ENCODE peak calls at places on chromosomes 16 and 17, in six cellular contexts. One of them, this sample, is unnamed.
A peak's percentile ranks its signal among the peaks of the same experiment; 100 is the strongest.

GRCh38 chr17:59845595-59846390 is 47.0 kb downstream of the TUBD1 start:
- DNase-seq in GM12878: no peak
- DNase-seq in K562: peak; percentile 44
- DNase-seq in HCT116: peak; percentile 90
- DNase-seq in H1: no peak
- DNase-seq in SK-N-SH: no peak
- DNase-seq in this sample: peak; percentile 89

GRCh38 chr16:57091200-57091989 is 988 bp upstream of the CPNE2 start:
- DNase-seq in GM12878: no peak
- DNase-seq in K562: no peak
- DNase-seq in HCT116: peak; percentile 32
- DNase-seq in H1: peak; percentile 81
- DNase-seq in SK-N-SH: peak; percentile 64
- DNase-seq in this sample: peak; percentile 37

GRCh38 chr16:21033707-21034106 is 116.9 kb downstream of the DNAH3 start:
- DNase-seq in GM12878: no peak
- DNase-seq in K562: no peak
- DNase-seq in HCT116: no peak
- DNase-seq in H1: no peak
- DNase-seq in SK-N-SH: peak; percentile 15
- DNase-seq in this sample: no peak

GRCh38 chr16:11554054-11554453 is 32.7 kb downstream of the LITAF start:
- DNase-seq in GM12878: no peak
- DNase-seq in K562: no peak
- DNase-seq in HCT116: no peak
- DNase-seq in H1: no peak
- DNase-seq in SK-N-SH: no peak
- DNase-seq in this sample: no peak

GRCh38 chr16:67843343-67843765 is 1.2 kb downstream of the THAP11 start:
- DNase-seq in GM12878: no peak
- DNase-seq in K562: no peak
- DNase-seq in HCT116: no peak
- DNase-seq in H1: no peak
- DNase-seq in SK-N-SH: no peak
- DNase-seq in this sample: no peak

GRCh38 chr17:77385750-77386501 is 245.2 kb downstream of the SEC14L1 start:
- DNase-seq in GM12878: no peak
- DNase-seq in K562: peak; percentile 67
- DNase-seq in HCT116: no peak
- DNase-seq in H1: no peak
- DNase-seq in SK-N-SH: peak; percentile 76
- DNase-seq in this sample: no peak

GRCh38 chr16:89246903-89247733 is 29.6 kb downstream of the ZNF778 start:
- DNase-seq in GM12878: peak; percentile 11
- DNase-seq in K562: peak; percentile 100
- DNase-seq in HCT116: peak; percentile 68
- DNase-seq in H1: peak; percentile 100
- DNase-seq in SK-N-SH: peak; percentile 100
- DNase-seq in this sample: peak; percentile 85

GRCh38 chr16:60419859-60420258 is 1616.4 kb downstream of the CDH8 start:
- DNase-seq in GM12878: no peak
- DNase-seq in K562: no peak
- DNase-seq in HCT116: no peak
- DNase-seq in H1: no peak
- DNase-seq in SK-N-SH: no peak
- DNase-seq in this sample: no peak

GRCh38 chr17:4796550-4796915 is 569 bp downstream of the PSMB6 start:
- DNase-seq in GM12878: no peak
- DNase-seq in K562: peak; percentile 52
- DNase-seq in HCT116: no peak
- DNase-seq in H1: peak; percentile 63
- DNase-seq in SK-N-SH: peak; percentile 75
- DNase-seq in this sample: peak; percentile 33
- TF ChIP-seq YY1 in GM12878: peak; percentile 80
- TF ChIP-seq YY1 in K562: no peak
- TF ChIP-seq YY1 in HCT116: peak; percentile 7
- TF ChIP-seq YY1 in H1: peak; percentile 63
- TF ChIP-seq YY1 in SK-N-SH: no peak
- TF ChIP-seq YY1 in this sample: peak; percentile 37

GRCh38 chr17:48198950-48199541 is 91.5 kb downstream of the SNX11 start:
- DNase-seq in GM12878: no peak
- DNase-seq in K562: no peak
- DNase-seq in HCT116: no peak
- DNase-seq in H1: no peak
- DNase-seq in SK-N-SH: no peak
- DNase-seq in this sample: no peak
- TF ChIP-seq YY1 in GM12878: no peak
- TF ChIP-seq YY1 in K562: no peak
- TF ChIP-seq YY1 in HCT116: no peak
- TF ChIP-seq YY1 in H1: no peak
- TF ChIP-seq YY1 in SK-N-SH: no peak
- TF ChIP-seq YY1 in this sample: no peak

GRCh38 chr16:85344502-85345128 is 232.3 kb upstream of the CIBAR2 start:
- DNase-seq in GM12878: no peak
- DNase-seq in K562: no peak
- DNase-seq in HCT116: no peak
- DNase-seq in H1: no peak
- DNase-seq in SK-N-SH: no peak
- DNase-seq in this sample: no peak
- TF ChIP-seq YY1 in GM12878: no peak
- TF ChIP-seq YY1 in K562: no peak
- TF ChIP-seq YY1 in HCT116: no peak
- TF ChIP-seq YY1 in H1: no peak
- TF ChIP-seq YY1 in SK-N-SH: no peak
- TF ChIP-seq YY1 in this sample: no peak

GRCh38 chr17:44253021-44253420 is 14.9 kb downstream of the SLC4A1 start:
- DNase-seq in GM12878: no peak
- DNase-seq in K562: no peak
- DNase-seq in HCT116: no peak
- DNase-seq in H1: no peak
- DNase-seq in SK-N-SH: no peak
- DNase-seq in this sample: no peak

GRCh38 chr17:44256671-44257070 is 11.3 kb downstream of the SLC4A1 start:
- DNase-seq in GM12878: no peak
- DNase-seq in K562: no peak
- DNase-seq in HCT116: no peak
- DNase-seq in H1: no peak
- DNase-seq in SK-N-SH: no peak
- DNase-seq in this sample: no peak

GRCh38 chr17:44257815-44258750 is 9.9 kb downstream of the SLC4A1 start:
- DNase-seq in GM12878: no peak
- DNase-seq in K562: no peak
- DNase-seq in HCT116: no peak
- DNase-seq in H1: no peak
- DNase-seq in SK-N-SH: peak; percentile 32
- DNase-seq in this sample: no peak

GRCh38 chr17:44254696-44255095 is 13.2 kb downstream of the SLC4A1 start:
- DNase-seq in GM12878: no peak
- DNase-seq in K562: no peak
- DNase-seq in HCT116: no peak
- DNase-seq in H1: no peak
- DNase-seq in SK-N-SH: no peak
- DNase-seq in this sample: no peak

GRCh38 chr17:44255915-44256314 is 12.0 kb downstream of the SLC4A1 start:
- DNase-seq in GM12878: no peak
- DNase-seq in K562: no peak
- DNase-seq in HCT116: no peak
- DNase-seq in H1: no peak
- DNase-seq in SK-N-SH: no peak
- DNase-seq in this sample: no peak
- TF ChIP-seq YY1 in GM12878: no peak
- TF ChIP-seq YY1 in K562: no peak
- TF ChIP-seq YY1 in HCT116: no peak
- TF ChIP-seq YY1 in H1: no peak
- TF ChIP-seq YY1 in SK-N-SH: no peak
- TF ChIP-seq YY1 in this sample: no peak

DNA sequence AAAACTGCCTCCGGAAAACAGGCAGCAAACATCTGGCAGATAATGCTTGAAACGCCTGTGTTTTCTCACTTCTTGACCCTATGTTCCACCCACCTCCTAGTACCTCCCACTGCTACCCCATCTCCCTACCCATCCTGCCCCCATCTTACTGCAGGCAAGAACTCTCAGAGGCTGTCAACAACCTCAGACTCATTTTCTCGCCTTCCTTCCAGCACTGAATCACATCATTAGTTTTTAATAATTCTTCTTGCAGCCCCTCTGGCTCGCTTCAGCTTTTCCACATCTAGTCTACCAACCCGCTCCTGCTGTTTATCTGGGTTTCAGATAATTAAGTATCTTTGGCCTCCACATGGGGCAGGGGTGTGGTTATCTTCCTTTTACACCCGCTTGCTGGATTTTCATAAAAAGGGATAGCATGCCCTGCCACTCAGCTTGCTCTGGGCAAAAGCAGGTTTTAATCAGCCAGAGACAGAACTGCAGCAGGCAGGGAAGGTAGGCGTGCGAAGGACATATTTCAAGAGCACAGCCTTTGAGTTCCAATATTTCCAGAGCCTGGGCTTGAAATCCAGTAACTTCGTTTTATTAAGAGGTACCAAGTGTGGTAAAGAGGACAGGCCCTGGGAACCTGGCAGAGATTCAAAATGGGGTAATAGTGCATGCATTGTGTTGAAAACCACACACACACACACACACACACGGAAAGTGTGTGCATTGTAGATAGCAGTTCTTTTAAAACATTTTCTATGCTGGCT is 87.5 kb downstream of the BMERB1 start:
- DNase-seq in GM12878: no peak
- DNase-seq in K562: peak; percentile 89
- DNase-seq in HCT116: no peak
- DNase-seq in H1: no peak
- DNase-seq in SK-N-SH: peak; percentile 75
- DNase-seq in this sample: no peak
- TF ChIP-seq YY1 in GM12878: no peak
- TF ChIP-seq YY1 in K562: no peak
- TF ChIP-seq YY1 in HCT116: no peak
- TF ChIP-seq YY1 in H1: no peak
- TF ChIP-seq YY1 in SK-N-SH: no peak
- TF ChIP-seq YY1 in this sample: no peak

GRCh38 chr17:49727353-49727752 is 19.6 kb upstream of the SLC35B1 start:
- DNase-seq in GM12878: no peak
- DNase-seq in K562: no peak
- DNase-seq in HCT116: no peak
- DNase-seq in H1: no peak
- DNase-seq in SK-N-SH: no peak
- DNase-seq in this sample: no peak

GRCh38 chr17:49730787-49731441 is 23.1 kb upstream of the SLC35B1 start:
- DNase-seq in GM12878: no peak
- DNase-seq in K562: no peak
- DNase-seq in HCT116: no peak
- DNase-seq in H1: no peak
- DNase-seq in SK-N-SH: no peak
- DNase-seq in this sample: no peak

GRCh38 chr17:49728425-49728824 is 20.7 kb upstream of the SLC35B1 start:
- DNase-seq in GM12878: no peak
- DNase-seq in K562: no peak
- DNase-seq in HCT116: no peak
- DNase-seq in H1: no peak
- DNase-seq in SK-N-SH: no peak
- DNase-seq in this sample: no peak

GRCh38 chr17:49729074-49729473 is 21.3 kb upstream of the SLC35B1 start:
- DNase-seq in GM12878: no peak
- DNase-seq in K562: no peak
- DNase-seq in HCT116: no peak
- DNase-seq in H1: no peak
- DNase-seq in SK-N-SH: no peak
- DNase-seq in this sample: no peak

GRCh38 chr17:49730078-49730786 is 22.5 kb upstream of the SLC35B1 start:
- DNase-seq in GM12878: no peak
- DNase-seq in K562: no peak
- DNase-seq in HCT116: no peak
- DNase-seq in H1: no peak
- DNase-seq in SK-N-SH: no peak
- DNase-seq in this sample: no peak
- TF ChIP-seq YY1 in GM12878: no peak
- TF ChIP-seq YY1 in K562: no peak
- TF ChIP-seq YY1 in HCT116: no peak
- TF ChIP-seq YY1 in H1: no peak
- TF ChIP-seq YY1 in SK-N-SH: no peak
- TF ChIP-seq YY1 in this sample: no peak

GRCh38 chr17:2102931-2103398 is 48.1 kb downstream of the HIC1 start:
- DNase-seq in GM12878: no peak
- DNase-seq in K562: no peak
- DNase-seq in HCT116: peak; percentile 15
- DNase-seq in H1: no peak
- DNase-seq in SK-N-SH: no peak
- DNase-seq in this sample: no peak
- TF ChIP-seq YY1 in GM12878: no peak
- TF ChIP-seq YY1 in K562: no peak
- TF ChIP-seq YY1 in HCT116: no peak
- TF ChIP-seq YY1 in H1: no peak
- TF ChIP-seq YY1 in SK-N-SH: no peak
- TF ChIP-seq YY1 in this sample: no peak

DNA sequence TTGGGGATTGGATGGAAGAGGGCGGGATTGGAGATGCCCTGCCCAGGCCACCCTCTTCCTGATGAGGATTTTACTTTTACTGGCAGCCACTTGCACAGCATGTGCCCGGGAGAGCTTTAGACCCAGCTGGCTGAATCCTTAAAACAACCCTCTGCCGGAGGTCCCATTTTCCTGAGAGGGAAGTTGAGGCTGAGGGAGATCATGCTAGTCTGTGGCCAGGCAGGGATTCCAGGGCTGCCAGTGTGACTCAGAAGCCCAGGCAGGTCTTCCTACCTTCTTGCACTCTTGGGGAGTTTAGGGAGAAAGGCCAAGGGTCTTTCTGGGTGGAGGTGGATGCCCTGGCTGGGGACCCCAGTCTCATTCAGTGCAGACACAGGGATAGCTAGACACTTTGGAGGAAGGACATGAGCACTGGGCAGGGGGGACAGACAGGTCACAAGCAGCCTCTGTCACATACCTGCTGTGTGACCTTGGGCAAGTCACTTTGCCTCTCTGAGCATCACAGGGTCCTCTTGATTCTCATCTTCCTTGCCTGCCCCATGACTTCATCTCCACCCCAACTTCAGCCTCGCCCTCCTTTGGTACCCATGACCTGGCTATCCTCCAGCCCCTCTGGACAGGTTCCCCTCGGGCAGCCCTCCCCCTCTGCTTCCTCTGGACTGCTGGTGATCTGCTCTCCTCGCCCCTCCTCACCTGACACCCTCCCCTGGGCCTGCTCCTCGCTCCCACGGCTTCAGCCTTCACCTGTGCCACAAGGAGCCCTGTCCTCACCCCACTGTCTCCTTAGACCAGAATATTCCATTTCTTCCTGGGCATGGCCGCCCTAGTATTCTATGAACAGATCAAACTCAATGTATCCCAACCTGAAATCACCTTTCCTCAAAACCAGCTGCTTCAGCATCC is 11.3 kb upstream of the DCAF7 start:
- DNase-seq in GM12878: no peak
- DNase-seq in K562: no peak
- DNase-seq in HCT116: no peak
- DNase-seq in H1: no peak
- DNase-seq in SK-N-SH: peak; percentile 15
- DNase-seq in this sample: no peak
- TF ChIP-seq YY1 in GM12878: no peak
- TF ChIP-seq YY1 in K562: no peak
- TF ChIP-seq YY1 in HCT116: no peak
- TF ChIP-seq YY1 in H1: no peak
- TF ChIP-seq YY1 in SK-N-SH: no peak
- TF ChIP-seq YY1 in this sample: no peak